ENCODE peak calls at places on chromosomes 4 and X, in four cellular contexts. B is osteocyte, T is AML-193, A is Kasumi-1. W is an unnamed sample.

GRCh38 chr4:174380699-174381098 is 97.0 kb downstream of the CEP44 start:
- DNase-seq in A (no peak), T (no peak), B (no peak), W (no peak)

GRCh38 chr4:86845593-86845992 is 3.6 kb downstream of the SLC10A6 start:
- DNase-seq in A (no peak), B (no peak), T (no peak), W (no peak)

GRCh38 chr4:39763714-39764572 is 66.0 kb downstream of the UBE2K start:
- DNase-seq in B (no peak), T (no peak), A (no peak), W (no peak)

GRCh38 chrX:31837445-31837844 is 765.6 kb upstream of the FTHL17 start:
- DNase-seq in B (no peak), A (no peak), T (no peak), W (no peak)

GRCh38 chrX:20116575-20117240 is at the start of gene MAP7D2:
- DNase-seq in B (no peak), T (no peak), A (no peak), W (no peak)

GRCh38 chrX:111360839-111361238 is 51.2 kb downstream of the DCX start:
- DNase-seq in A (peak; percentile 1), B (no peak), T (no peak), W (no peak)

GRCh38 chrX:107199491-107199890 is 6.7 kb downstream of the NUP62CL start:
- DNase-seq in A (no peak), T (no peak), B (no peak), W (no peak)

GRCh38 chrX:69015564-69016218 is 149.6 kb downstream of the PJA1 start:
- DNase-seq in T (no peak), A (no peak), B (peak; percentile 34), W (no peak)

GRCh38 chr4:136812100-136812880 is 720.0 kb downstream of the PCDH18 start:
- DNase-seq in T (no peak), A (no peak), B (peak; percentile 81), W (no peak)

GRCh38 chr4:188934320-188934975 is 795.2 kb downstream of the TRIML1 start:
- DNase-seq in A (no peak), B (no peak), T (no peak), W (no peak)